ENCODE peak calls at places on chromosome 19, in nine cellular contexts. One of them, this sample, is unnamed.

GRCh38 chr19:50190439-50190891 is 13.0 kb upstream of the MYH14 start:
- DNase-seq in astrocyte: no peak
- DNase-seq in uterus: no peak
- DNase-seq in retinal pigment epithelial cell: no peak
- DNase-seq in choroid plexus epithelial cell: no peak
- DNase-seq in left ventricle myocardium inferior: no peak
- DNase-seq in brain microvascular endothelial cell: no peak
- DNase-seq in right atrium auricular region: no peak
- DNase-seq in heart left ventricle: no peak
- DNase-seq in this sample: no peak

GRCh38 chr19:16088351-16088984 is 12.2 kb downstream of the TPM4 start:
- DNase-seq in astrocyte: peak
- DNase-seq in uterus: no peak
- DNase-seq in retinal pigment epithelial cell: peak
- DNase-seq in choroid plexus epithelial cell: no peak
- DNase-seq in left ventricle myocardium inferior: no peak
- DNase-seq in brain microvascular endothelial cell: no peak
- DNase-seq in right atrium auricular region: no peak
- DNase-seq in heart left ventricle: no peak
- DNase-seq in this sample: no peak

GRCh38 chr19:42121666-42122069 is 10.6 kb downstream of the POU2F2 start:
- DNase-seq in astrocyte: peak
- DNase-seq in uterus: no peak
- DNase-seq in retinal pigment epithelial cell: no peak
- DNase-seq in choroid plexus epithelial cell: peak
- DNase-seq in left ventricle myocardium inferior: peak
- DNase-seq in brain microvascular endothelial cell: peak
- DNase-seq in right atrium auricular region: no peak
- DNase-seq in heart left ventricle: peak
- DNase-seq in this sample: peak

GRCh38 chr19:35642798-35643254 is 1.3 kb downstream of the ETV2 start:
- DNase-seq in astrocyte: no peak
- DNase-seq in uterus: peak
- DNase-seq in retinal pigment epithelial cell: no peak
- DNase-seq in choroid plexus epithelial cell: no peak
- DNase-seq in left ventricle myocardium inferior: no peak
- DNase-seq in brain microvascular endothelial cell: no peak
- DNase-seq in right atrium auricular region: no peak
- DNase-seq in heart left ventricle: no peak
- DNase-seq in this sample: no peak

GRCh38 chr19:41882568-41883462 is at the start of gene ARHGEF1:
- DNase-seq in astrocyte: no peak
- DNase-seq in uterus: peak
- DNase-seq in retinal pigment epithelial cell: no peak
- DNase-seq in choroid plexus epithelial cell: no peak
- DNase-seq in left ventricle myocardium inferior: peak
- DNase-seq in brain microvascular endothelial cell: no peak
- DNase-seq in right atrium auricular region: no peak
- DNase-seq in heart left ventricle: peak
- DNase-seq in this sample: no peak

GRCh38 chr19:8640402-8641004 is 10.1 kb downstream of the NFILZ start:
- DNase-seq in astrocyte: no peak
- DNase-seq in uterus: no peak
- DNase-seq in retinal pigment epithelial cell: no peak
- DNase-seq in choroid plexus epithelial cell: no peak
- DNase-seq in left ventricle myocardium inferior: peak
- DNase-seq in brain microvascular endothelial cell: no peak
- DNase-seq in right atrium auricular region: peak
- DNase-seq in heart left ventricle: peak
- DNase-seq in this sample: peak

GRCh38 chr19:31616031-31616430 is 266.8 kb upstream of the TSHZ3 start:
- DNase-seq in astrocyte: peak
- DNase-seq in uterus: no peak
- DNase-seq in retinal pigment epithelial cell: no peak
- DNase-seq in choroid plexus epithelial cell: no peak
- DNase-seq in left ventricle myocardium inferior: no peak
- DNase-seq in brain microvascular endothelial cell: no peak
- DNase-seq in right atrium auricular region: no peak
- DNase-seq in heart left ventricle: no peak
- DNase-seq in this sample: no peak

GRCh38 chr19:50536662-50537305 is 23.1 kb upstream of the ASPDH start:
- DNase-seq in astrocyte: peak
- DNase-seq in uterus: no peak
- DNase-seq in retinal pigment epithelial cell: no peak
- DNase-seq in choroid plexus epithelial cell: no peak
- DNase-seq in left ventricle myocardium inferior: no peak
- DNase-seq in brain microvascular endothelial cell: no peak
- DNase-seq in right atrium auricular region: no peak
- DNase-seq in heart left ventricle: no peak
- DNase-seq in this sample: no peak

GRCh38 chr19:35963514-35963913 is 27.3 kb downstream of the LRFN3 start:
- DNase-seq in astrocyte: peak
- DNase-seq in uterus: no peak
- DNase-seq in retinal pigment epithelial cell: peak
- DNase-seq in choroid plexus epithelial cell: peak
- DNase-seq in left ventricle myocardium inferior: no peak
- DNase-seq in brain microvascular endothelial cell: peak
- DNase-seq in right atrium auricular region: no peak
- DNase-seq in heart left ventricle: no peak
- DNase-seq in this sample: no peak

GRCh38 chr19:17522988-17523872 is 11.8 kb downstream of the PGLS start:
- DNase-seq in astrocyte: no peak
- DNase-seq in uterus: no peak
- DNase-seq in retinal pigment epithelial cell: no peak
- DNase-seq in choroid plexus epithelial cell: peak
- DNase-seq in left ventricle myocardium inferior: peak
- DNase-seq in brain microvascular endothelial cell: no peak
- DNase-seq in right atrium auricular region: no peak
- DNase-seq in heart left ventricle: peak
- DNase-seq in this sample: peak

GRCh38 chr19:47274071-47274890 is at the start of gene INAFM1:
- DNase-seq in astrocyte: peak
- DNase-seq in uterus: peak
- DNase-seq in retinal pigment epithelial cell: peak
- DNase-seq in choroid plexus epithelial cell: peak
- DNase-seq in left ventricle myocardium inferior: peak
- DNase-seq in brain microvascular endothelial cell: peak
- DNase-seq in right atrium auricular region: peak
- DNase-seq in heart left ventricle: peak
- DNase-seq in this sample: peak

GRCh38 chr19:12983561-12984142 is 11.6 kb upstream of the NFIX start:
- DNase-seq in astrocyte: peak
- DNase-seq in uterus: peak
- DNase-seq in retinal pigment epithelial cell: no peak
- DNase-seq in choroid plexus epithelial cell: peak
- DNase-seq in left ventricle myocardium inferior: peak
- DNase-seq in brain microvascular endothelial cell: peak
- DNase-seq in right atrium auricular region: peak
- DNase-seq in heart left ventricle: peak
- DNase-seq in this sample: no peak

GRCh38 chr19:16470911-16471811 is 609 bp downstream of the EPS15L1 start:
- DNase-seq in astrocyte: peak
- DNase-seq in uterus: no peak
- DNase-seq in retinal pigment epithelial cell: no peak
- DNase-seq in choroid plexus epithelial cell: peak
- DNase-seq in left ventricle myocardium inferior: no peak
- DNase-seq in brain microvascular endothelial cell: no peak
- DNase-seq in right atrium auricular region: no peak
- DNase-seq in heart left ventricle: no peak
- DNase-seq in this sample: no peak

GRCh38 chr19:33376931-33377557 is 3.5 kb downstream of the CEBPG start:
- DNase-seq in astrocyte: no peak
- DNase-seq in uterus: no peak
- DNase-seq in retinal pigment epithelial cell: no peak
- DNase-seq in choroid plexus epithelial cell: no peak
- DNase-seq in left ventricle myocardium inferior: no peak
- DNase-seq in brain microvascular endothelial cell: no peak
- DNase-seq in right atrium auricular region: no peak
- DNase-seq in heart left ventricle: no peak
- DNase-seq in this sample: no peak

GRCh38 chr19:13834308-13834790 is 39.1 kb downstream of the ZSWIM4 start:
- DNase-seq in astrocyte: no peak
- DNase-seq in uterus: peak
- DNase-seq in retinal pigment epithelial cell: no peak
- DNase-seq in choroid plexus epithelial cell: peak
- DNase-seq in left ventricle myocardium inferior: no peak
- DNase-seq in brain microvascular endothelial cell: no peak
- DNase-seq in right atrium auricular region: no peak
- DNase-seq in heart left ventricle: no peak
- DNase-seq in this sample: no peak

GRCh38 chr19:51701468-51702100 is 8.5 kb downstream of the SPACA6 start:
- DNase-seq in astrocyte: no peak
- DNase-seq in uterus: no peak
- DNase-seq in retinal pigment epithelial cell: no peak
- DNase-seq in choroid plexus epithelial cell: no peak
- DNase-seq in left ventricle myocardium inferior: no peak
- DNase-seq in brain microvascular endothelial cell: no peak
- DNase-seq in right atrium auricular region: no peak
- DNase-seq in heart left ventricle: no peak
- DNase-seq in this sample: no peak

GRCh38 chr19:51703655-51704515 is 10.8 kb downstream of the SPACA6 start:
- DNase-seq in astrocyte: peak
- DNase-seq in uterus: peak
- DNase-seq in retinal pigment epithelial cell: peak
- DNase-seq in choroid plexus epithelial cell: peak
- DNase-seq in left ventricle myocardium inferior: peak
- DNase-seq in brain microvascular endothelial cell: peak
- DNase-seq in right atrium auricular region: peak
- DNase-seq in heart left ventricle: peak
- DNase-seq in this sample: peak

GRCh38 chr19:51702103-51702753 is 9.1 kb downstream of the SPACA6 start:
- DNase-seq in astrocyte: no peak
- DNase-seq in uterus: peak
- DNase-seq in retinal pigment epithelial cell: peak
- DNase-seq in choroid plexus epithelial cell: peak
- DNase-seq in left ventricle myocardium inferior: peak
- DNase-seq in brain microvascular endothelial cell: no peak
- DNase-seq in right atrium auricular region: peak
- DNase-seq in heart left ventricle: peak
- DNase-seq in this sample: peak

GRCh38 chr19:51704601-51705000 is 11.5 kb downstream of the SPACA6 start:
- DNase-seq in astrocyte: no peak
- DNase-seq in uterus: no peak
- DNase-seq in retinal pigment epithelial cell: no peak
- DNase-seq in choroid plexus epithelial cell: no peak
- DNase-seq in left ventricle myocardium inferior: no peak
- DNase-seq in brain microvascular endothelial cell: no peak
- DNase-seq in right atrium auricular region: no peak
- DNase-seq in heart left ventricle: no peak
- DNase-seq in this sample: no peak

GRCh38 chr19:51702754-51703654 is 9.9 kb downstream of the SPACA6 start:
- DNase-seq in astrocyte: no peak
- DNase-seq in uterus: peak
- DNase-seq in retinal pigment epithelial cell: no peak
- DNase-seq in choroid plexus epithelial cell: peak
- DNase-seq in left ventricle myocardium inferior: no peak
- DNase-seq in brain microvascular endothelial cell: no peak
- DNase-seq in right atrium auricular region: no peak
- DNase-seq in heart left ventricle: no peak
- DNase-seq in this sample: peak
- H3K4me3 ChIP-seq in astrocyte: no peak
- H3K4me3 ChIP-seq in uterus: no peak
- H3K4me3 ChIP-seq in retinal pigment epithelial cell: no peak
- H3K4me3 ChIP-seq in choroid plexus epithelial cell: peak
- H3K4me3 ChIP-seq in left ventricle myocardium inferior: peak
- H3K4me3 ChIP-seq in brain microvascular endothelial cell: no peak
- H3K4me3 ChIP-seq in right atrium auricular region: no peak
- H3K4me3 ChIP-seq in heart left ventricle: no peak
- H3K4me3 ChIP-seq in this sample: no peak

DNA sequence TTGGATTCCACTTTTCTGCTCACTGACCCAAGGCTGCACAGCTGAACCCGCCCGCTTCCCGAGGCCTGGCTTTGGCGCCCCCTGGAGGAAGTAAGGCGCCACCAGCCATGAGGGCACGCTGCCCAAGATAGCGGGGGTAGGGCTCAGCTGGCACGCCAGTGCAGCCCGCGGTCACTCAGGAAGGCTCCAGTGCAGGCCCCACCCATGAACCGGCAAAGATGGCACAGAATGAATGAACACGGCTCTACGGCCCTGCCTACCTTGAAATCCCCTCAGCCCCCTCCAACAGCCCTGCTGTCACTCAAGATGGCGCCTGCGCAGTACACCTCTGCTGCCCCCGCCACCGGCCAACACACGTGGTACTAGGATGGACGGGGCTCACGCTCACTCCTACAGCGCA is 3.0 kb downstream of the PEG3 start:
- DNase-seq in astrocyte: no peak
- DNase-seq in uterus: peak
- DNase-seq in retinal pigment epithelial cell: peak
- DNase-seq in choroid plexus epithelial cell: peak
- DNase-seq in left ventricle myocardium inferior: peak
- DNase-seq in brain microvascular endothelial cell: peak
- DNase-seq in right atrium auricular region: peak
- DNase-seq in heart left ventricle: peak
- DNase-seq in this sample: peak
- TF ChIP-seq CTCF in astrocyte: peak
- TF ChIP-seq CTCF in uterus: peak
- TF ChIP-seq CTCF in retinal pigment epithelial cell: peak
- TF ChIP-seq CTCF in choroid plexus epithelial cell: peak
- TF ChIP-seq CTCF in left ventricle myocardium inferior: peak
- TF ChIP-seq CTCF in brain microvascular endothelial cell: peak
- TF ChIP-seq CTCF in right atrium auricular region: peak
- TF ChIP-seq CTCF in heart left ventricle: peak
- TF ChIP-seq CTCF in this sample: no peak

DNA sequence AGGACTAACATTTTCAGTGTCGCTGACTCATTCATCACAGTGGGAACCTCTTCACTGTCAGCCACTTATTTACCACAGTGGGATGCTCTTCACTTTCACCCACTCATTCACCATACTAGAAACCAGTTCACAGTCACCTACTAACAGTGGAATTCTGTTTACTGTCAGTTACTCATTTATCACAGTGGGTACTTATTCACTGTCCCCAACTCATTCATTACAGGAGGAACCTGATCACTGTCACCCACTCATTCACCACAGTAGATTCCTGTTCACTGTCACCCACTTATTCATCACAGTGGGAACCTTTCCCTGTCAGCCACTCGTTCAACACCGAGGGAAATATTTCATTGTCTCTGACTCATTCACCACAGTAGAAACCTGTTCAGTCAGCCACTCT is 10.1 kb upstream of the ZNF85 start:
- DNase-seq in astrocyte: no peak
- DNase-seq in uterus: no peak
- DNase-seq in retinal pigment epithelial cell: no peak
- DNase-seq in choroid plexus epithelial cell: no peak
- DNase-seq in left ventricle myocardium inferior: no peak
- DNase-seq in brain microvascular endothelial cell: no peak
- DNase-seq in right atrium auricular region: no peak
- DNase-seq in heart left ventricle: no peak
- DNase-seq in this sample: no peak
- H3K4me3 ChIP-seq in astrocyte: no peak
- H3K4me3 ChIP-seq in uterus: no peak
- H3K4me3 ChIP-seq in retinal pigment epithelial cell: no peak
- H3K4me3 ChIP-seq in choroid plexus epithelial cell: no peak
- H3K4me3 ChIP-seq in left ventricle myocardium inferior: no peak
- H3K4me3 ChIP-seq in brain microvascular endothelial cell: no peak
- H3K4me3 ChIP-seq in right atrium auricular region: no peak
- H3K4me3 ChIP-seq in heart left ventricle: no peak
- H3K4me3 ChIP-seq in this sample: no peak

DNA sequence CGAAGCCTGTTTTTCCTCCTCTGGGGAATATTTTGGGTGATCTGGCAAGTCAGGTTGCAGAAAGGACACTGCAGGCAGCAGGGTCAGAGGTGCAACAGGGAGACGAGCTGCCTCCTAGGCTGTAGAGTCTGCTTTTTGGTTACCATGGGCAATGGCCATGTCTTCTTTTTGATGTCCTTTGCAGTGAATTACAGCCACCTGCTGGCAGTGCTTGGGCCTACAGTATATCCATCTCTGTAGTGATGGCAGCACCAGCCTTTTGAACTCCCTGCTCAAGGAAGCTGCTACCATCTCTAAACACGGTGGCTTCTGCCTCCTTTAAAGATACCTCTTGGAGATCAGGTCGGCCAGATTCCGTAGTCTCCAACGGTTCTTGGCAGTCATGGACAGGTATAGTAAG is 73.9 kb downstream of the WTIP start:
- DNase-seq in astrocyte: no peak
- DNase-seq in uterus: no peak
- DNase-seq in retinal pigment epithelial cell: no peak
- DNase-seq in choroid plexus epithelial cell: peak
- DNase-seq in left ventricle myocardium inferior: no peak
- DNase-seq in brain microvascular endothelial cell: peak
- DNase-seq in right atrium auricular region: no peak
- DNase-seq in heart left ventricle: no peak
- DNase-seq in this sample: no peak
- TF ChIP-seq CTCF in astrocyte: no peak
- TF ChIP-seq CTCF in uterus: no peak
- TF ChIP-seq CTCF in retinal pigment epithelial cell: peak
- TF ChIP-seq CTCF in choroid plexus epithelial cell: peak
- TF ChIP-seq CTCF in left ventricle myocardium inferior: peak
- TF ChIP-seq CTCF in brain microvascular endothelial cell: peak
- TF ChIP-seq CTCF in right atrium auricular region: no peak
- TF ChIP-seq CTCF in heart left ventricle: no peak
- TF ChIP-seq CTCF in this sample: no peak